ENCODE peak calls at places on chromosomes 2 and 18, in four cellular contexts. W is K562, T is HepG2, Z is GM12878. K is an unnamed sample.

GRCh38 chr18:9782073-9782857 is 74.2 kb downstream of the RAB31 start:
- DNase-seq in W (no peak), T (no peak), Z (no peak), K (peak)

GRCh38 chr2:61247204-61247812 is 85.3 kb downstream of the C2orf74 start:
- DNase-seq in W (no peak), T (no peak), Z (no peak), K (peak)

GRCh38 chr2:46847185-46847710 is 68.4 kb downstream of the MCFD2 start:
- DNase-seq in W (no peak), T (peak), Z (no peak), K (peak)

GRCh38 chr2:56133441-56133840 is 50.3 kb upstream of the CCDC85A start:
- DNase-seq in W (no peak), T (no peak), Z (no peak), K (no peak)

GRCh38 chr2:88159955-88160415 is 10.2 kb upstream of the THNSL2 start:
- DNase-seq in W (peak), T (peak), Z (peak), K (peak)

GRCh38 chr2:133286326-133286922 is 281.8 kb downstream of the NCKAP5 start:
- DNase-seq in W (no peak), T (no peak), Z (no peak), K (peak)

GRCh38 chr2:28624798-28625701 is 126.6 kb upstream of the PPP1CB start:
- DNase-seq in W (no peak), T (peak), Z (peak), K (peak)

GRCh38 chr2:129901754-129902415 is 77.6 kb upstream of the RAB6C start:
- DNase-seq in W (no peak), T (no peak), Z (no peak), K (no peak)

GRCh38 chr2:74142340-74142739 is 5.4 kb downstream of the BOLA3 start:
- DNase-seq in W (peak), T (no peak), Z (no peak), K (no peak)

GRCh38 chr2:239393401-239393940 is 7.3 kb downstream of the HDAC4 start:
- DNase-seq in W (no peak), T (no peak), Z (no peak), K (no peak)

GRCh38 chr2:49490710-49491109 is 336.4 kb upstream of the FSHR start:
- DNase-seq in W (peak), T (peak), Z (no peak), K (no peak)

GRCh38 chr2:225097035-225097434 is 54.8 kb upstream of the DOCK10 start:
- DNase-seq in W (no peak), T (no peak), Z (no peak), K (peak)

GRCh38 chr2:26475832-26476501 is 2.0 kb downstream of the OTOF start:
- DNase-seq in W (no peak), T (no peak), Z (no peak), K (no peak)

GRCh38 chr2:44470151-44470550 is 108.4 kb downstream of the CAMKMT start:
- DNase-seq in W (no peak), T (no peak), Z (no peak), K (no peak)

GRCh38 chr2:230762317-230762896 is 49.8 kb downstream of the CAB39 start:
- DNase-seq in W (peak), T (peak), Z (no peak), K (no peak)

GRCh38 chr2:57701391-57701791 is 345.2 kb upstream of the VRK2 start:
- DNase-seq in W (no peak), T (no peak), Z (no peak), K (peak)

GRCh38 chr2:95390272-95390880 is 12.1 kb upstream of the FAHD2A start:
- DNase-seq in W (no peak), T (peak), Z (no peak), K (no peak)

GRCh38 chr2:190339394-190339793 is 4.0 kb upstream of the INPP1 start:
- DNase-seq in W (no peak), T (no peak), Z (no peak), K (no peak)

GRCh38 chr2:19098467-19099160 is 259.8 kb downstream of the OSR1 start:
- DNase-seq in W (no peak), T (no peak), Z (no peak), K (no peak)

GRCh38 chr2:128425731-128426620 is 107.3 kb upstream of the HS6ST1 start:
- DNase-seq in W (no peak), T (no peak), Z (no peak), K (peak)

GRCh38 chr2:20604957-20605381 is 45.9 kb downstream of the HS1BP3 start:
- DNase-seq in W (no peak), T (no peak), Z (no peak), K (peak)

GRCh38 chr2:159285433-159285832 is 1.1 kb downstream of the WDSUB1 start:
- DNase-seq in W (no peak), T (no peak), Z (no peak), K (no peak)

GRCh38 chr2:21467910-21468309 is 344.1 kb downstream of the TDRD15 start:
- DNase-seq in W (no peak), T (no peak), Z (peak), K (peak)

GRCh38 chr2:148675708-148676107 is 31.2 kb downstream of the EPC2 start:
- DNase-seq in W (no peak), T (no peak), Z (no peak), K (peak)

GRCh38 chr2:174761837-174762236 is 2.4 kb downstream of the CHRNA1 start:
- DNase-seq in W (no peak), T (no peak), Z (no peak), K (peak)

GRCh38 chr2:67510745-67511144 is 113.6 kb downstream of the ETAA1 start:
- DNase-seq in W (no peak), T (no peak), Z (no peak), K (peak)

DNA sequence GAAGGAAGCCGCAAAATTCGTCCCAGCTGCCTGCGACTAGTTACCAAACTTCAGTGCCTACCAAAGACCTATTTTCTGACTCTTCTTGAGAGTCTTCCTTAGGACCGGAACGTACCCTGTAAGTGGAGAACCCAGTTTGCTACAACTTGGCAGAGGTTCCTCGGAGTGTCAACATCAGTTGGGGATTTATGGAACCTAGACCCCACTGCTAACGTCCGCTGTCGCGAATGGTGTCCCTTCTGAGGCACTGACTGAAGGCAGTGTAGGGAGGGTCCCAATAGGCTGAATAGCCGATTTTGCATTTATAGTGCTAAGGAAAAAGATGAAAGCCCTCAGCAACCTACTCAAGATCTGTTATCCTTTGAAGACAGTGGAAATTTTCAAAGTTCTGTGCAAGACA is 568 bp upstream of the STK17B start:
- DNase-seq in W (no peak), T (no peak), Z (no peak), K (no peak)
- TF ChIP-seq MXI1 in W (no peak), T (no peak), Z (no peak), K (no peak)

DNA sequence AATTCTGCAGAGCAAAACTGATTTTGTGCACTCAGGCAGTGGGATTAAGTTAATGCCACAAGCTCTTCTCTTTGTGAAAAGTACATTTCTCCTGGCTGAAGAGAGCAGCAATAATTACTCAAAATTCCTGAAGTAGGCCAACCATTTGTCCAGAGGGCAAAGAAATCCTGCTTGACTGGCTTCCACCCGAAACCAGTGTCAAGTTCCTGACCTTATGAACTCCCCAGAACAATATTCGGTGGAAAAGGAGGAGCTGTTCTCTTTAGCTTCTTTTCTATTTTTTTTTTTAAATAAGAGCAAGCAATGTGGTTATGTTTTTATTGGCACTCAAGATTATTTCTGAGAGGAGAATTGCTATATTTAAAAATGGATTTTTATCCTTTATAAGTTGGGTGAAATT is 194.7 kb downstream of the IKZF2 start:
- DNase-seq in W (no peak), T (no peak), Z (no peak), K (no peak)
- TF ChIP-seq MXI1 in W (no peak), T (no peak), Z (no peak), K (no peak)

DNA sequence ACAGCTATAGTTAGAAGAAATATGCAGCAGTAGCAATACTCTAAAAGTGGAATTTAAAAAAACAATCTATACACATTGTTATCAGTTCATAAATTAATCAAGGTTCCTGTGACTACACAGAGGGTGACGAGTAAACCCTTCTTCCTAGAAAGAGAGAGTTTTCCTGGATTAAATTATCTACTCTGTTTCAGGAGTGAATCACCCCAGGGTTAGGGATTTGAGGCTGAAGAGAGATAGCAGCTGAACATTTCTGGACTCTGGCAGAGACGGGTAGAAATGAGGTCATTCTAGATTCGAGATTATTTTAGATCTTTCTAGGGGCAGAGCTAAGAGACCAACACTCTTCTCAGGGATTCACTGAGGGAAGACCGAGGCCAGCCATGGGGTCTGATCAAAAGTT is 38.8 kb upstream of the PMAIP1 start:
- DNase-seq in W (no peak), T (no peak), Z (no peak), K (peak)
- TF ChIP-seq MXI1 in W (no peak), T (no peak), Z (no peak), K (no peak)

GRCh38 chr2:237492137-237492890 is 5.3 kb downstream of the MLPH start:
- DNase-seq in W (no peak), T (no peak), Z (no peak), K (no peak)
- TF ChIP-seq MXI1 in W (no peak), T (no peak), Z (no peak), K (no peak)

DNA sequence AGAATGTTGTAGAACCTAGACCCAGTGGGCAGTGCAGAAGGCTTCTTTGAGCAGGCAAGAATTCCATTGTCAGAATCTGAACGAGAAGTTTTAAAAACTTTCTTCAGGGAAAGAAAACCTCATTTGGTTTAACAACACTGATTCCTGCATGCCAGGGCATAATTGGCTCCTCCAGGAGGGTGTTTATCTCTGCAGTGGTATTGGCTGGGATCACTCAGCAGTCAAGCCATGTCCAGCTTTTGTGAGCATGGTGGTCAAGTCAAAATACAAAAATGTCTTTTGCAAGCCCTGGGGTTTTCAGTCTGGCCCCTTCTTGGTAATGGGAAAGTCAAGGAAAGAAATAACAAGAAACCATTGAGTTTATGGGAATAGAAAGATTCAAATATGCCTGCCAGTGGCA is 28.3 kb downstream of the FHOD3 start:
- DNase-seq in W (no peak), T (no peak), Z (no peak), K (no peak)
- TF ChIP-seq MXI1 in W (no peak), T (no peak), Z (no peak), K (no peak)

GRCh38 chr2:120736955-120737801 is 1.5 kb downstream of the GLI2 start:
- DNase-seq in W (no peak), T (no peak), Z (no peak), K (peak)

GRCh38 chr2:120737802-120738516 is 2.3 kb downstream of the GLI2 start:
- DNase-seq in W (no peak), T (no peak), Z (no peak), K (no peak)

GRCh38 chr2:120734930-120735611 is 597 bp upstream of the GLI2 start:
- DNase-seq in W (no peak), T (no peak), Z (no peak), K (peak)

GRCh38 chr2:120735750-120736170 is at the start of gene GLI2:
- DNase-seq in W (peak), T (peak), Z (no peak), K (peak)

GRCh38 chr2:120736202-120736954 is 710 bp downstream of the GLI2 start:
- DNase-seq in W (no peak), T (no peak), Z (no peak), K (no peak)
- TF ChIP-seq MXI1 in W (no peak), T (no peak), Z (no peak), K (no peak)

GRCh38 chr18:23283933-23284430 is 148.7 kb downstream of the CABLES1 start:
- DNase-seq in W (no peak), T (peak), Z (peak), K (peak)

GRCh38 chr18:23282437-23282781 is 147.1 kb downstream of the CABLES1 start:
- DNase-seq in W (no peak), T (no peak), Z (no peak), K (no peak)

GRCh38 chr18:23279931-23280330 is 144.6 kb downstream of the CABLES1 start:
- DNase-seq in W (no peak), T (no peak), Z (no peak), K (no peak)

GRCh38 chr18:23281626-23282436 is 146.5 kb downstream of the CABLES1 start:
- DNase-seq in W (no peak), T (no peak), Z (no peak), K (no peak)

DNA sequence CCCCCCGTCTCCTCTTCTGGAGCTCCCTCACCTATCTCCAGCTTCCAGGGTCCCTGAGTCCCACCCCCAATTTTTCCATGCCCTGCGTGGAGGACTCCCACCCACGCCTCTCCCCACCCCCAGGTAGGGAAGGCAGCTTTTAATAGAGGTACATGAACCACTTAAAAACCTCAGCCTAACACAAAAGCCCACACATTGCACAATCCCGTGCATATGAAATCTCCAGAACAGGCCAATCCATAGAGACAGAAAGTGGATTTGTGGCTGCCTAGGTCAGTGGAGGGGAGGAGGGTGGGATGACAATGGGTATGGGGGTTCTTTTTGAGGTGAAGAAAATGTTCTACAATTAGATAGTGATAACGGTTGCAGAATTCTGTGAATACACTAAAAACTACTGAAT is 145.6 kb downstream of the CABLES1 start:
- DNase-seq in W (no peak), T (no peak), Z (no peak), K (no peak)
- TF ChIP-seq MXI1 in W (no peak), T (no peak), Z (no peak), K (no peak)

DNA sequence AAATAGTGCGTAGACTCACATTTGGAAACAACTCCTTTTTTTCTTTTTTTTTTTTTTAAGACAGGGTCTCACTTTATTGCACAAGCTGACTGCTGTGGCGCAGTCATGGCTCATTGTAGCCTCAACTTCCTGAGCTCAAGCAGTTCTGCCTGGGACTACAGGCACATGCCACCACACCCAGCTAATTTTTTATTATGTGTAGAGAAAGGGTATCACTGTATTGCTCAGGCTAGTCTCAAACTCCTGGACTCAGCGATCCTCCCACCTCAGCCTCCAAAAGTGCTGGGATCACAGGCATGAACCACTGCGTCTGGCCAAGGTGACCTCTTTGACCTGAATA is 17.5 kb downstream of the HAT1 start:
- DNase-seq in W (no peak), T (no peak), Z (no peak), K (no peak)
- TF ChIP-seq MXI1 in W (no peak), T (no peak), Z (no peak), K (no peak)

GRCh38 chr2:170554278-170554955 is 160.7 kb upstream of the SP5 start:
- DNase-seq in W (no peak), T (no peak), Z (no peak), K (no peak)
- TF ChIP-seq MXI1 in W (no peak), T (no peak), Z (no peak), K (no peak)